ENCODE peak calls at places on chromosomes 16 and 17, in eight cellular contexts. U is esophagus squamous epithelium, T is A549, Z is uterus, B is spleen, J is heart left ventricle, R is IMR-90, E is H54. S is an unnamed sample.

GRCh38 chr16:5015351-5015750 is 18.4 kb downstream of the NAGPA start:
- DNase-seq in U (no peak), T (peak; percentile 23), Z (no peak), B (no peak), J (no peak), R (no peak), E (no peak), S (no peak)

GRCh38 chr17:77428020-77428781 is 287.4 kb downstream of the SEC14L1 start:
- DNase-seq in U (no peak), T (no peak), Z (no peak), B (no peak), J (no peak), R (no peak), E (no peak), S (no peak)

GRCh38 chr16:77480671-77481315 is 46.0 kb upstream of the ADAMTS18 start:
- DNase-seq in U (no peak), T (no peak), Z (no peak), B (no peak), J (no peak), R (no peak), E (no peak), S (no peak)

GRCh38 chr17:55383771-55384679 is 37.6 kb downstream of the MMD start:
- DNase-seq in U (no peak), T (no peak), Z (no peak), B (no peak), J (no peak), R (no peak), E (no peak), S (no peak)

GRCh38 chr16:924063-924462 is 46.7 kb downstream of the LMF1 start:
- DNase-seq in U (no peak), T (no peak), Z (no peak), B (no peak), J (no peak), R (no peak), E (no peak), S (no peak)

GRCh38 chr16:25135239-25135878 is 23.8 kb downstream of the LCMT1 start:
- DNase-seq in U (no peak), T (peak; percentile 64), Z (no peak), B (no peak), J (no peak), R (peak; percentile 83), E (peak; percentile 52), S (no peak)

GRCh38 chr16:27313422-27314160 is at the start of gene IL4R:
- DNase-seq in U (no peak), T (peak; percentile 80), Z (peak; percentile 75), B (peak; percentile 93), J (peak; percentile 88), R (peak; percentile 77), E (peak; percentile 55), S (peak; percentile 88)

GRCh38 chr17:71313866-71314265 is 807.0 kb upstream of the SOX9 start:
- DNase-seq in U (no peak), T (no peak), Z (no peak), B (no peak), J (no peak), R (no peak), E (no peak), S (no peak)

GRCh38 chr17:64326420-64327054 is 63.5 kb upstream of the TEX2 start:
- DNase-seq in U (peak; percentile 36), T (peak; percentile 38), Z (peak; percentile 79), B (peak; percentile 90), J (peak; percentile 93), R (no peak), E (no peak), S (peak; percentile 81)

GRCh38 chr17:19304209-19304608 is 58.3 kb downstream of the B9D1 start:
- DNase-seq in U (peak; percentile 28), T (peak; percentile 31), Z (peak; percentile 44), B (peak; percentile 89), J (peak; percentile 70), R (peak; percentile 79), E (peak; percentile 65), S (peak; percentile 72)

GRCh38 chr16:4261557-4262172 is 11.2 kb downstream of the TFAP4 start:
- DNase-seq in U (no peak), T (peak; percentile 78), Z (peak; percentile 39), B (no peak), J (no peak), R (peak; percentile 16), E (no peak), S (no peak)

GRCh38 chr16:53093162-53093744 is 38.5 kb downstream of the CHD9 start:
- DNase-seq in U (no peak), T (no peak), Z (no peak), B (no peak), J (no peak), R (no peak), E (no peak), S (no peak)

GRCh38 chr16:53090591-53091507 is 36.1 kb downstream of the CHD9 start:
- DNase-seq in U (peak; percentile 52), T (no peak), Z (peak; percentile 98), B (peak; percentile 92), J (peak; percentile 95), R (peak; percentile 98), E (no peak), S (peak; percentile 99)

GRCh38 chr16:53090271-53090590 is 35.4 kb downstream of the CHD9 start:
- DNase-seq in U (no peak), T (no peak), Z (no peak), B (no peak), J (no peak), R (no peak), E (no peak), S (no peak)

GRCh38 chr16:53089434-53090270 is 34.9 kb downstream of the CHD9 start:
- DNase-seq in U (no peak), T (no peak), Z (peak; percentile 66), B (no peak), J (no peak), R (no peak), E (no peak), S (peak; percentile 77)

DNA sequence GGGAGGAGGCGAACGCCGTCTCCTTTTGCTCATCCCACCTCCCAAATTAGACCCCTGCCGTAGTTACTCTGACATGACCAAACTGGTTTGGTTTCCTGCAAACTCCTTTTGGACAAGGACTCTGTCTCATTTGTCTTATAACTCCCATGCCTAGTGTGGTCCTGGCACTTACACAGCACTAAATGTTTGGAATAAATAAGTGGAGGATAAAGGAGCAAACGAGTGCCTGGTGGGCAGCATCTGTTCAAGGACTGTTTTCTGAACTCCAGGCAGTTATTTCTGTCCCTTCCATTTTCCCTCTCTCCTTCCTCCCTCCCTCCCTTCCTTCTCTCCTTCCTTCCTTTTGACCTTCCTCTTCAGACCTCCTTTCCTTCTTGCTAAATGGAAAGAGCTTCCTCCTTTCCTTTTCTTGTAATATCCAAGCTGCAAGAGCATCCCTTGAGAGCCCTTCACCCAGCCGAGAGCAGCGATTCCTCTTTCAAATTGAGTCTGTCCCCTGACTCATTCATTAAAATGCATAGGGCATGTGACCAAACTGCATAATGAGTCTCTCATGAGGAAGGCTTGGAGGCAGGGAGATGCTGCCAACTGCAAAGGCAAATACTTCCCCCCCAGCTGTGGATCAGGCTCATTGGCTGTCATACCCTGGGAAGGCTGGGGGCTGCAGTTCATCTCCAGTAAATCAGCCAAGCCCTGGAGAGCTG is 36.9 kb downstream of the CHD9 start:
- DNase-seq in U (no peak), T (no peak), Z (peak; percentile 77), B (no peak), J (peak; percentile 83), R (peak; percentile 92), E (no peak), S (peak; percentile 85)
- TF ChIP-seq POLR2A in U (no peak), T (no peak), Z (no peak), B (no peak), J (no peak), R (no peak), E (no peak), S (no peak)

DNA sequence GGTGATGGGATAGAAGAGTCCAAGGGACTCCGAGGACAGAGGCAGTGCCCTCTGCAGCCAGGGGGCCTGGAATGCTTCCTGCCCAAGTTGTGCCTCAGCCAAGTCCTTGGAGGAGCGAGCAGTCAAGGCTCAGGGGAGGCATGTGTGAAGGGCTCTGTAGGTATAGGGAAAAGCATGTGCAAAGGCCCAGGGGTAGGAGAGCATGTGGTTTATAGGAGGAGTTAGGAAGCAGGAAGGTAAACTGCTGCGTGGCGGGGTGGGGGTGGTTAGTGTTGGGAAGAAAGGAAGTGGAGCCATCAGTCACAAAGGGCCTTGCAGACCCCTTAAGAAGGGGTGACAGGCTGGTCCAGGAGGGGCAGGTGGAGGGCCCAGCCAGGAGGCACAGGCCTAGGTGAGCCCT is 7.2 kb downstream of the POLR3E start:
- DNase-seq in U (no peak), T (no peak), Z (no peak), B (peak; percentile 43), J (no peak), R (no peak), E (no peak), S (no peak)
- TF ChIP-seq POLR2A in U (no peak), T (no peak), Z (no peak), B (no peak), J (no peak), R (no peak), E (no peak), S (no peak)

GRCh38 chr16:50153648-50154368 is 702 bp downstream of the TENT4B start:
- DNase-seq in U (no peak), T (no peak), Z (peak; percentile 41), B (peak; percentile 94), J (peak; percentile 37), R (no peak), E (peak; percentile 55), S (peak; percentile 68)
- TF ChIP-seq POLR2A in U (no peak), T (no peak), Z (no peak), B (no peak), J (no peak), R (no peak), E (no peak), S (no peak)

GRCh38 chr17:45225964-45226530 is 4.4 kb downstream of the FMNL1 start:
- DNase-seq in U (peak; percentile 80), T (peak; percentile 40), Z (peak; percentile 50), B (peak; percentile 99), J (peak; percentile 81), R (no peak), E (no peak), S (peak; percentile 86)
- TF ChIP-seq POLR2A in U (no peak), T (no peak), Z (no peak), B (peak; percentile 73), J (no peak), R (no peak), E (no peak), S (no peak)

DNA sequence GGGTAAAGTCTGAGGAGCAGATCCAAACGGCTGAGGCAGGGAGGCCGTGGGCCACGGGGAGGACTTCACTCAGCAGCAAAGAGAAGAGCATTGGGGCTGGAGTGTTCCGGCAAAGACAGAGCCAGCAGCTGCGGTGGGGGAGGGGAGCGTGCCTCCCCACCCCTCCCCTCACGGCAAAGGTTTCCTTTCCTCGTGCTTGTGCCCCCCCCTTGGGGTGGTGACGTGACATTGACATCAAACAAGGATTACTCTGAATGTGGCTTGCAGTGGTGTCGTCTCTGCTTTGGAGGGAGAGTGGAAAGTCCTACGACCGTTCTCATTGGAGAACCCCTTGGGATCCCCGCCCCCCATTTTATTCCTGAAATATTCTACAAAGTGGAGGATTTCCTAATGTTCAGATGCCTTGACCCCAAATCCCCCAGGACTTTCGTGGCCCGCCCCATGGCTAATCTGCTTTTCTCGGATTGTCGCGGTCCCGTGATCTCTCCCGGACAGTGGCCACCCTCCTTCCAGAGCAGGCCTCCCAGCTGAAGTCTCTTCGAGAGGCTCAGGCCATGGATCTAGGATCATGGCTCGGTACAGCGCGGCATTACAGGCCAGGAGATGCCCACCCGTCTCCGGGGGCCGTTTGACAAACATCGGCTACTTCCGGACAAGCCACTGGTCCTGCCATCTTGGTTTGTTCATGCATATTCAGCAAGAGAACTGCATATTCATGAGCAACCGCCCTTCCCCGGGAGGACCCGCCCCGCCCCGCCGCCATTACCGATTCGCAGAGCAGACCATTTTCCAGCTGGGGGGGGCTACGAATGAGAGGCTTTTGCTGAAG is 714 bp upstream of the POLR2A start:
- DNase-seq in U (peak; percentile 84), T (peak; percentile 96), Z (peak; percentile 96), B (peak; percentile 98), J (peak; percentile 97), R (peak; percentile 93), E (peak; percentile 74), S (peak; percentile 99)
- TF ChIP-seq POLR2A in U (peak; percentile 57), T (peak; percentile 74), Z (peak; percentile 36), B (peak; percentile 25), J (peak; percentile 48), R (no peak), E (peak; percentile 61), S (peak; percentile 54)

GRCh38 chr16:88917915-88918627 is 51.6 kb upstream of the PABPN1L start:
- DNase-seq in U (no peak), T (no peak), Z (no peak), B (no peak), J (no peak), R (no peak), E (no peak), S (no peak)
- TF ChIP-seq POLR2A in U (no peak), T (no peak), Z (no peak), B (no peak), J (no peak), R (no peak), E (no peak), S (no peak)

S was measured in sigmoid colon.